ENCODE peak calls at places on chromosomes 1 and 21, in five cellular contexts. S, Y, V, J and N are unnamed samples.

GRCh38 chr1:147815503-147815902 is 55.1 kb upstream of the GJA5 start:
- DNase-seq in S (no peak), J (no peak), V (no peak), Y (no peak), N (no peak)

GRCh38 chr1:19651141-19651737 is 7.1 kb downstream of the NBL1 start:
- DNase-seq in V (peak; percentile 77), S (peak; percentile 58), J (peak; percentile 77), Y (peak; percentile 47), N (peak; percentile 60)

GRCh38 chr1:20381045-20381641 is 90.5 kb downstream of the VWA5B1 start:
- DNase-seq in V (no peak), Y (no peak), S (no peak), J (no peak), N (no peak)

GRCh38 chr1:228739826-228740225 is 4.5 kb downstream of the RHOU start:
- DNase-seq in S (no peak), J (no peak), Y (no peak), V (no peak), N (no peak)

GRCh38 chr21:14120091-14120734 is 90.5 kb downstream of the LIPI start:
- DNase-seq in J (no peak), V (no peak), Y (peak; percentile 8), S (peak; percentile 27), N (peak; percentile 2)

GRCh38 chr21:36254106-36254941 is 65.7 kb upstream of the MORC3 start:
- DNase-seq in V (no peak), S (no peak), Y (peak; percentile 37), J (no peak), N (no peak)

GRCh38 chr1:64268653-64269557 is 65.5 kb downstream of the UBE2U start:
- DNase-seq in J (peak; percentile 82), S (peak; percentile 71), V (peak; percentile 27), Y (peak; percentile 85), N (peak; percentile 86)

GRCh38 chr1:224700915-224701531 is 84.9 kb downstream of the CNIH3 start:
- DNase-seq in Y (peak; percentile 7), S (no peak), J (no peak), V (peak; percentile 17), N (peak; percentile 33)

GRCh38 chr1:206925116-206925736 is 3.5 kb upstream of the FCMR start:
- DNase-seq in S (no peak), Y (no peak), V (no peak), J (no peak), N (no peak)

GRCh38 chr1:27145934-27146354 is 9.0 kb downstream of the SLC9A1 start:
- DNase-seq in S (no peak), J (peak; percentile 62), V (peak; percentile 48), Y (peak; percentile 94), N (peak; percentile 84)

GRCh38 chr1:156436319-156437043 is 64.1 kb downstream of the MEF2D start:
- DNase-seq in S (no peak), Y (no peak), V (no peak), J (no peak), N (no peak)

GRCh38 chr21:26519142-26519541 is 53.9 kb downstream of the CYYR1 start:
- DNase-seq in J (no peak), V (no peak), S (no peak), Y (no peak), N (no peak)

GRCh38 chr1:41862411-41863221 is 56.1 kb downstream of the HIVEP3 start:
- DNase-seq in V (peak; percentile 49), Y (peak; percentile 91), J (no peak), S (no peak), N (peak; percentile 83)

GRCh38 chr1:59079434-59080135 is 217.3 kb upstream of the FGGY start:
- DNase-seq in S (no peak), Y (peak; percentile 57), V (no peak), J (no peak), N (no peak)

GRCh38 chr1:232715154-232715553 is 85.2 kb upstream of the SIPA1L2 start:
- DNase-seq in Y (no peak), V (no peak), S (no peak), J (no peak), N (no peak)

GRCh38 chr1:109249654-109250401 is 489 bp downstream of the CELSR2 start:
- DNase-seq in J (no peak), S (no peak), Y (no peak), V (no peak), N (no peak)

GRCh38 chr1:109248797-109249629 is at the start of gene CELSR2:
- DNase-seq in S (peak; percentile 75), Y (peak; percentile 54), J (peak; percentile 31), V (peak; percentile 73), N (peak; percentile 65)

GRCh38 chr1:109251277-109252166 is 2.2 kb downstream of the CELSR2 start:
- DNase-seq in V (no peak), Y (no peak), J (no peak), S (no peak), N (no peak)

GRCh38 chr1:109252167-109252892 is 3.0 kb downstream of the CELSR2 start:
- DNase-seq in Y (no peak), S (no peak), V (no peak), J (no peak), N (no peak)

DNA sequence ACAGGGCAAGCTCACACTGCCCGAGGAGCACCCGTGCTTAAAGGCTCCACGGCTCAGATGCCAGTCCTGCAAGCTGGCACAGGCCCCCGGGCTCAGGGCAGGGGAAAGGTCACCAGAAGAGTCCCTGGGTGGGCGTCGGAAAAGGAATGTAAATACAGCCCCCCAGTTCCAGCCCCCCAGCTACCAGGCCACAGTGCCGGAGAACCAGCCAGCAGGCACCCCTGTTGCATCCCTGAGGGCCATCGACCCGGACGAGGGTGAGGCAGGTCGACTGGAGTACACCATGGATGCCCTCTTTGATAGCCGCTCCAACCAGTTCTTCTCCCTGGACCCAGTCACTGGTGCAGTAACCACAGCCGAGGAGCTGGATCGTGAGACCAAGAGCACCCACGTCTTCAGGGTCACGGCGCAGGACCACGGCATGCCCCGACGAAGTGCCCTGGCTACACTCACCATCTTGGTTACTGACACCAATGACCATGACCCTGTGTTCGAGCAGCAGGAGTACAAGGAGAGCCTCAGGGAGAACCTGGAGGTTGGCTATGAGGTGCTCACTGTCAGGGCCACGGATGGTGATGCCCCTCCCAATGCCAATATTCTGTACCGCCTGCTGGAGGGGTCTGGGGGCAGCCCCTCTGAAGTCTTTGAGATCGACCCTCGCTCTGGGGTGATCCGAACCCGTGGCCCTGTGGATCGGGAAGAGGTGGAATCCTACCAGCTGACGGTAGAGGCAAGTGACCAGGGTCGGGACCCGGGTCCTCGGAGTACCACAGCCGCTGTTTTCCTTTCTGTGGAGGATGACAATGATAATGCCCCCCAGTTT is 1.3 kb downstream of the CELSR2 start:
- DNase-seq in V (no peak), J (no peak), S (no peak), Y (no peak), N (no peak)
- H3K4me3 ChIP-seq in V (no peak overlapping the region), J (no peak overlapping the region), S (no peak overlapping the region), Y (no peak overlapping the region), N (no peak overlapping the region)

DNA sequence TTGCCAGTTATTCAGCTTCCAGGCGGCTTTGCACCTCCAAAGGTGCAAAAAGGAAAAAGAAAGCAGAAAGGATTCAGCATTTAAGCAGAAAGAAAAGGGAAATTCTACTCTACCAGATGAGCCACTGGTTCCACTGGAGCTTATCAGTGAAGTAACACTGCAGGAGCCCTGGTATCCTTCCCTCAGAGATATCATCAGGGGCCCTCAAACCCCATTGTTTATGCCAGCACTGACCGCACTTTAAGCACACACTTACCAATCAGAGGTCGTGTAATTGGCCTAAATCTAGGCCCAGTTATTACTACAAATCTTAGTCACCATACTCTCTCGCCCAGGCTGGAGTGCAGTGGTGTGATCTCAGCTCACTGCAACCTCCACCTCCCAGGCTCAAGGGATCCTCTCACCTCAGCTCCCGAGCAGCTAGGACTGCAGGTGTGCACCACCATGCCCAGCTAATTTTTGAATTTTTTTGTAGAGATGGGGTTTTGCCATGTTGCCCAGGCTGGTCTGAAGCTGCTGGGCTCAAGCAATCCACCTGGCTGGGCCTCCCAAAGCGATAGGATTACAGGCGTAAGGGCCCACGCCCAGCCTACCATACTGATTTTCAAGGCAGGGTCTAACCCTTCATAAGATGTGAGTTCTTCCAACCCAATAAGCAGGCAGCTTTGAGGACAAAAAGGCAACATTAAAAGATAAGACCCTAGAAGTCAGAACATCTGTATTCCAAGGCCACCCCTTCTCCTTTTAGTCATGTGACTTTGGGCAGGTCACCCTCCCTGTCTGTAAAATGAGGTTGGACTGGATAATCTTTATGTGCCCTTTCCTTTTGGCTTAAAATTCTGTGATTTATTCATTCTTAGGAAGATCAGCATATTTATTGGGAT is 125.3 kb downstream of the SYT2 start:
- DNase-seq in J (no peak), Y (peak; percentile 74), S (no peak), V (no peak), N (peak; percentile 90)
- H3K4me3 ChIP-seq in J (no peak overlapping the region), Y (no peak overlapping the region), S (no peak overlapping the region), V (no peak overlapping the region), N (no peak overlapping the region)

DNA sequence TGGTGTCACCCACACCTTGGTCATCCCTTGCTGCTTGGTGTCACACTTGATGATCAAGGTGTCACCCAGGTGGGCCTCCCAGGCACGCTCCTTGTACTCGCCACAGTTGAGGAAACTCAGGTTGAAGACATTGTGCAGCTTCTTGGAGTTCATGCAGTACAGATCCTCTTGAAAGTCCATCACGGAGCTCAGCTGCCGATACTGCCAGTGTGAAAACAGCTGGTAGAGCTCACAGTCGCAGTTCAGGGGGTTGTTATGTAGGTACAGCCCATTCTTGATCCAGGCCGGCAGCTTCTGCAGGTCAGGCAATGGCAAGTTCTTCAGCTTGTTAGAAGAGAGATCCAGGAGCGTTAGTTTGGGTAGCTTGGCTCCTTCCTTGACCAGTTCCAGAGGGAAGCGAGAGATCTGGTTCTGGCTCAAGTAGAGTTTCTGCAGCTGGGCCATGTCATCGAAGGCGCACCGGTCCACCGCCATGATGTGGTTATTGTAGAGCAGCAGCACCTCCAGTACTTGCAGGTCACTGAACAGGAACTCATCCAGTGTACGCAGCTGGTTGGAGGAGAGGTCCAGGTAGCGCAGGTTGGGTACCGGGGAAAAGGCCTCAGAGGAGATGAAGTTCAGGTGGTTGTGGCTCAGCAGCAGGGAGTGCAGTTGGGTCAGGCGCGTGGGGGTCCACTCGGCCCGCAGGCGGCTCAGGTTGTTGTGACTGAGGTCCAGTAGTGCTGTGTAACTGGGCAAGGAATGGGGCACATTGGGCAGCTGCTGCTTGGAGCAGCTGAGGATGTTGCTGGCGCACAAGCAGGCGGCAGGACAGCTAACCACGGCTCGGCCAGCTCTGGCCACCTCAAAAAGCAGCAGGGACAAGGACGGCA is 1.3 kb downstream of the AMIGO1 start:
- DNase-seq in V (no peak), Y (no peak), S (no peak), J (no peak), N (no peak)
- H3K4me3 ChIP-seq in V (no peak overlapping the region), Y (no peak overlapping the region), S (no peak overlapping the region), J (no peak overlapping the region), N (no peak overlapping the region)

GRCh38 chr1:23421752-23422312 is 2.7 kb downstream of the TCEA3 start:
- DNase-seq in S (no peak), Y (peak; percentile 90), V (no peak), J (peak; percentile 55), N (peak; percentile 82)

GRCh38 chr1:23423415-23424170 is 955 bp downstream of the TCEA3 start:
- DNase-seq in V (no peak), J (peak; percentile 73), Y (no peak), S (peak; percentile 70), N (peak; percentile 11)

GRCh38 chr1:23422313-23422877 is 2.2 kb downstream of the TCEA3 start:
- DNase-seq in J (peak; percentile 79), Y (peak; percentile 82), V (no peak), S (peak; percentile 88), N (peak; percentile 93)

GRCh38 chr1:23424171-23424959 is at the start of gene TCEA3:
- DNase-seq in Y (no peak), S (peak; percentile 81), V (no peak), J (peak; percentile 62), N (peak; percentile 17)

DNA sequence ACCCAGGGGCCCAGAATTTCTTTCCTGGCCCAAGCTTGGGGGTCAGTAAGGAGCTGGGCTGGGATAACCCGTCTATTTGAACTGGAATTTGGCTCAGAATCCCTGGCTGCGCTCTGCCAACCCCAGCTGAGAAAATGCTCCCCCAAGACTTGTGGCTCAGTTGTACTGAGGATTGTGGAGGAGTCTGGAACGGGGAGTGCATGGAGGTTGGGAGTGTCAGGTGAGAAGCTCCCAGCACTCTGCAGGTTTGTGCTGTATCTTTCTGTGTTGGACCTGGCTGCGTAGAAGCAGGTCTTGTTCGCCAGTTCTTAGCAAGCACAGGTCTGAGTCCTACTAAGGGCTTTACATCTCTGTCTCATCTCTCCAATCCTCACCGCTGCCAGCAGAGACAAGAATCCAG is 1.6 kb downstream of the TCEA3 start:
- DNase-seq in Y (no peak), V (no peak), S (peak; percentile 28), J (no peak), N (no peak)
- H3K4me3 ChIP-seq in Y (no peak overlapping the region), V (no peak overlapping the region), S (no peak overlapping the region), J (no peak overlapping the region), N (no peak overlapping the region)